ENCODE peak calls at places on chromosomes 1 and 21, in six cellular contexts. Z is retinal pigment epithelial cell, T is natural killer cell, X is foreskin fibroblast, I is glutamatergic neuron, C is left lung. L is an unnamed sample.

GRCh38 chr1:119080586-119080985 is 59.9 kb downstream of the WARS2 start:
- DNase-seq in Z (peak), T (no peak), I (no peak), X (peak), C (peak), L (no peak)

GRCh38 chr1:235131961-235132360 is 3.3 kb upstream of the TOMM20 start:
- DNase-seq in I (no peak), T (no peak), Z (no peak), C (no peak), X (no peak), L (no peak)

GRCh38 chr1:231776006-231776707 is 149.6 kb downstream of the DISC1 start:
- DNase-seq in Z (peak), C (no peak), I (peak), T (no peak), X (peak), L (no peak)

GRCh38 chr1:178254433-178254832 is 160.5 kb downstream of the RASAL2 start:
- DNase-seq in I (no peak), C (no peak), Z (no peak), X (no peak), T (no peak), L (no peak)

GRCh38 chr1:40711465-40712404 is 20.2 kb downstream of the NFYC start:
- DNase-seq in T (no peak), C (no peak), Z (no peak), X (peak), I (no peak), L (no peak)

GRCh38 chr1:156392427-156392826 is 23.4 kb downstream of the RHBG start:
- DNase-seq in X (no peak), Z (peak), I (no peak), T (no peak), C (peak), L (no peak)

GRCh38 chr1:181425566-181425965 is 57.8 kb upstream of the CACNA1E start:
- DNase-seq in I (no peak), C (no peak), Z (no peak), T (no peak), X (no peak), L (no peak)

GRCh38 chr1:218299416-218299815 is 14.3 kb downstream of the RRP15 start:
- DNase-seq in C (no peak), I (no peak), Z (no peak), T (no peak), X (peak), L (no peak)

GRCh38 chr1:220895412-220895946 is 16.2 kb downstream of the HLX start:
- DNase-seq in T (no peak), C (no peak), I (peak), Z (no peak), X (no peak), L (no peak)

GRCh38 chr1:209860293-209860881 is 32.6 kb downstream of the UTP25 start:
- DNase-seq in Z (peak), T (peak), I (peak), C (peak), X (peak), L (peak)

GRCh38 chr1:81733465-81733864 is 67.3 kb upstream of the ADGRL2 start:
- DNase-seq in I (no peak), C (no peak), T (no peak), X (no peak), Z (no peak), L (no peak)

DNA sequence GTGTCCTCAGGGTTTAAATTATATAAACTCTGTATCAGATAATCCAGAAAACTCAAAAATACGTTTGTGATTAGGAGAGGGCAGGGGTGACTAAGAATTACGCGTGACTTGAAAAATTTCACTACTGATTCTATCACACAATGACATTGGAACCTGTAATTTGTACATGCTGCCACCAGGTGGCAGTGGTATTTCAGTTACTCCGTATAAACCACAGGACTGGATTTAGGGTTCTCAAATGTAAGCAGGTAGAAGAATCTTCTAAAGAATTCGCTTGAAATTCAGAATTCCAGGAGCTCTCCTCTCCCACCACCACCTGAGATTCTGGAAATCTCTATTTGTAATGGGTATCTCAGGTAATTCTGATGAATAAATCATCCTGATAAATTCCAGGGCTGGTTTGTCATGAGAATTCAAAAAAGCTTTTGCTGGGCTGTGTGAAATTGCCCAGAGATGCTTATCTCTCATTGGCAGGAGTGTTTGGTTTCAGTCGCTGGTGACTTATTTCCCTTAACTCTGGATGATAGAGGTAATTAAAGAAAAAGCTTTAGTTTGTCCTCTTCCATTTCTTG is 1.7 kb upstream of the KRTAP7-1 start:
- DNase-seq in T (no peak), X (peak), C (no peak), Z (no peak), I (peak), L (no peak)
- TF ChIP-seq CTCF in T (peak), X (peak), C (peak), Z (peak), I (peak), L (peak)

GRCh38 chr1:172686143-172686542 is 27.2 kb downstream of the FASLG start:
- DNase-seq in C (no peak), Z (no peak), I (no peak), X (no peak), T (no peak), L (no peak)
- TF ChIP-seq CTCF in C (no peak), Z (no peak), I (no peak), X (no peak), T (no peak), L (no peak)

DNA sequence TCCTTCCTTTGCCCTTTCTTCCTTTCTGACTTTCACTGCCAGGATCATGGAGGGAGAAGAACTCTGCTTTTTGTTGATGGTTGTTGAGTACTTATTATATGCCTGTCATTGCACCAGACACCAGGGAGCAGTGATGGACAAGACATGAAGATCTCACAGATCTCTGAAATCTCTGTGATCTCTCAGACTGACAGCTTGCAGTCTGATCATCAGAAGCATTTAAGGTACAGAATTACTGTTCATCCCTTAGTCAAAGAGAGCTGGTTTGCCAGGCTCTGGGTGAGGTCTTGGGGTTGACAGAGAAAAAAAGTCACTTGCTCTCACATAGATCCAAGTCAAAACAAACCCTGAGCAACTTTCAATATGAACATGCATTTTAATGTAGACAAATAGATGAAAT is 299.5 kb upstream of the FMN2 start:
- DNase-seq in I (no peak), C (no peak), T (no peak), X (no peak), Z (no peak), L (no peak)
- TF ChIP-seq CTCF in I (no peak), C (no peak), T (no peak), X (no peak), Z (no peak), L (no peak)

DNA sequence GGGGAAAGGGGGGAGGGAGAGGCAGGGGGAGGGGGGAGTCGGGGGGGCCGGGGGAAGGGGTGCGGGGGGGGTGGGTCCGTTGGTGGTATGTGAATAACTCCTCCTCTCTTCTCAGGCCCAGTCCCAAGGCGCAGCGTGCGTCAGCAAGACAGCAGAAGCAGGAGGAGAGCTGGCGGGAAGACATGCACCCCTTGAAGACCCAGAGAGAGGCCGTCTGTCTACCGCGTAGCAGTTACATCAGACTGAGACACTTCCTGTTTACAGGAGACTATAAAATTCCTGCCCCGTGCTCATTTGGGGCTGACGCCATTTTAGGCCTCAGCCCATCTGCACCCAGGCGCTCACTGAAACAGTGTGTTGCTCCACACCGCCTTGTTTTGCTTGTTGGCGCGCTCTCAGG is 55.3 kb downstream of the SETD4 start:
- DNase-seq in X (peak), T (no peak), C (no peak), Z (no peak), I (no peak), L (no peak)
- TF ChIP-seq CTCF in X (no peak), T (no peak), C (no peak), Z (no peak), I (no peak), L (no peak)

DNA sequence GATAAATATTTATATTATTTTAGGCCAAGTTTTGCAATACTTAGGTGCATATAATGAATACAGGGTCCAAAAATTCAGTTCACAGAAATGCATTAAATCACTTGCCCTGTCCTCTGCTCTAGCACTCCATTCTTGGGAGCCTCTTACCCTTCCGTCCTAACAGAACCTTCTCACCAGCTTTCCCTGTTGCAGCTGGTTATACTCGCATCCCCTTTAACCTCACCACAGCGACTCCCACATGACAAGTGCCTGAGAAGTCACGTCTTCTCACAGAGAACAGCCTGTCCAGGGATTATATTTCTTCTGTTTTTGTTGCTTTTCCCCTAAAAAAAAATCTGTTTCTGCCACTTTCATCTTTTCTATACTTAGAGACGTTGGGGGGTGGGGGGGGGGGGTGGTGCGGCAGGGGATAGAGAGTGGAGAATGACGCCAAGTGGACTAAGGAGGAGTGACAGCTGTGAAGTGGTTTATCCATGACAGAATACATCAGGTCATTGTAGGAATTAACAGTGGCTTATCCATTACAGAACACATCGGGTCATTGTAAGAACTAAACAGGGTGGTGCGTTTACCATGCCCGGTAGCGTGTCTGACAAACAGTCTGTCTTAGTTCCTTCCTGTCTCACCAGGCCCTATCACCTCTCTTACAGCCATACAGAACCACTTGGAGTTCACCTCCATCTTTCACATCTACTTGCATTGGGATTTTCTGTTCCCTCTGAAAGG is 117.6 kb downstream of the UBE2U start:
- DNase-seq in C (no peak), X (no peak), Z (no peak), I (no peak), T (no peak), L (no peak)
- TF ChIP-seq CTCF in C (no peak), X (no peak), Z (no peak), I (no peak), T (no peak), L (no peak)

DNA sequence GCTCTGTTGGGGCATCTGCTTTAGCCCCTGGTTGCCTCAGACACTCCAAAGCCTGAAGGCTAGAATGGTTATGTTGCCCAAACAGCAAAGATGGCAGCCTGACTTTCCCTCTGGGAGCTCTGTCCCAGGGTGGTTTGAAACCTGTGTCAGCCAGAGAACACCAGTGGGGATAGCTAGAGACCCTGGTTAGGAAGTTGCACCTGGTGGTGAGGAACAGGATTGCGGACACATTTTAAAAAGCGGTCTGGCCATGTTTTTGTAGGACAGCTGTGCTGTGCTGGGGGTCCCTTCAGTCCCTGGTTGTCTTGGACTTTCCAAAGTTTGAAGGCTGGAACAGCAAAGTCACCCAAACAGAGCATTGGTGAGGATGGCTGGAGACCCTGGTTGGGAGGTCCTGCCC is 87.8 kb downstream of the DNM3 start:
- DNase-seq in T (no peak), X (no peak), C (no peak), Z (no peak), I (no peak), L (no peak)
- TF ChIP-seq CTCF in T (no peak), X (no peak), C (no peak), Z (peak), I (peak), L (peak)

GRCh38 chr1:9761855-9762254 is 61.9 kb downstream of the CLSTN1 start:
- DNase-seq in I (no peak), Z (no peak), C (no peak), T (no peak), X (no peak), L (no peak)

GRCh38 chr1:9760824-9761223 is 62.9 kb downstream of the CLSTN1 start:
- DNase-seq in C (no peak), T (no peak), X (no peak), I (no peak), Z (no peak), L (no peak)

GRCh38 chr1:9755441-9755995 is 68.2 kb downstream of the CLSTN1 start:
- DNase-seq in Z (no peak), X (no peak), T (no peak), C (no peak), I (no peak), L (no peak)

GRCh38 chr1:9759939-9760338 is 63.8 kb downstream of the CLSTN1 start:
- DNase-seq in I (no peak), T (no peak), X (no peak), Z (no peak), C (no peak), L (no peak)

GRCh38 chr1:9758559-9759121 is 65.1 kb downstream of the CLSTN1 start:
- DNase-seq in Z (no peak), I (no peak), T (no peak), C (no peak), X (no peak), L (no peak)
- TF ChIP-seq CTCF in Z (no peak), I (no peak), T (no peak), C (no peak), X (no peak), L (no peak)

GRCh38 chr1:108560143-108560429 is 186 bp downstream of the EEIG2 start:
- DNase-seq in Z (no peak), I (no peak), C (no peak), X (no peak), T (no peak), L (no peak)

GRCh38 chr1:108560430-108561144 is 687 bp downstream of the EEIG2 start:
- DNase-seq in X (peak), I (peak), C (peak), Z (no peak), T (peak), L (peak)

GRCh38 chr1:108559215-108560142 is at the start of gene EEIG2:
- DNase-seq in X (peak), T (peak), C (peak), Z (no peak), I (peak), L (peak)

GRCh38 chr1:108561731-108562326 is 1.9 kb downstream of the EEIG2 start:
- DNase-seq in I (peak), T (peak), C (peak), Z (no peak), X (peak), L (peak)

DNA sequence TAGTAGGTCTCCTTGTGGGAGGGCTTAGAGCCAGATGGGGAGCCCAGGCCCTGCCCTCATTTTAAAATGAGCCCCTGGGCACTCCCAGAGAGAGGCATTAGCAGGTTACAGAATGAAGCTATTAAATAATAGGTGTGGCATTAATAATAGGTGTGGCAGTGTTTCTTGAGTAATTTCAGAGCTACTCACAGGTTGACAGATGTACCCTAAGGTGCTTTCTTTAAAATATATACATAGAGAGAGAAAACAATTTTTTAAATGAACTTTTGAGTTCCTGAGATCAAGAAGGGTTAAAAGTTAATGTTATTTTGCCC is 1.2 kb downstream of the EEIG2 start:
- DNase-seq in X (no peak), I (no peak), C (no peak), Z (no peak), T (no peak), L (no peak)
- TF ChIP-seq CTCF in X (no peak), I (no peak), C (no peak), Z (no peak), T (no peak), L (no peak)

GRCh38 chr1:78839704-78840277 is 166.7 kb downstream of the ADGRL4 start:
- DNase-seq in T (no peak), Z (no peak), C (no peak), X (peak), I (no peak), L (no peak)
- TF ChIP-seq CTCF in T (peak), Z (peak), C (peak), X (peak), I (peak), L (peak)

DNA sequence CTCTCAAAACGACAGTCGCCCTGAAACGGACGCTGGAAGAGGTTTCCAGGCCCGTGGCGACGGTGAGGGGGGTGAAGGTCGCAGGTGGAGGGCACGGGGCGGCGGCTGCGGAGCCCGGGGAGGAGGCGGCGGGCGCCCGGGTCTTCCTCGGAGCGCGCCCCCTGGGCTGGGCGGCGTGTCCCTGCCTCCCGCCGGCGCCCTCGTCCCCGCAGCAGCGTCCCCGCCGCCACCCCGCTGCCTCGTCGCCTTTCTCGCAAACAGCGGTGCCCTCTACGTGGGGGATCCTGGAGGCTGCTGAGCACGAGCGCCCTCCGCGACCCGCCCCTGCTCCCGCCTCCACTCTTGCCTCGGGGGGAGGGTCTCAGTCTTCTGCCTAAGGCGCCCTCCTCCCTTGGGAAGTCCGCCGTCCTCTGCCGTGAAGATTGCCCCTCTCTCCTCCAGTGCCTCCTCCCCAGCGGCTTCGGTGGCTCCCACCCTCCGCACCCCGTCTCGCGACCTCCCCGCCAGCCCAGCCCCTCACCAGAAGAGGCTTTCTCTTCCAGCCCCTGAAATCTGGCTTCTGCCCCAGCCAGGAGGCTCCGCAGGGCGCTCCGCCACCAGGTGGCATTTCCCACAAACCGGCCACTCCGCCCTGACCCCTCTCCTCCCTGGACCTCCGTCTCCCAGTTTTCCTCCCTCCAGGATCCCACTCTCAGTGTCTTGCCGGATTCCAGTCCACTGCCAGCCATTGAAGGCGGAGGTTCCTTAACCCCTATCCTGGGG is 227.4 kb downstream of the SDCCAG8 start:
- DNase-seq in T (no peak), I (peak), Z (no peak), X (no peak), C (no peak), L (no peak)
- TF ChIP-seq CTCF in T (no peak), I (no peak), Z (peak), X (no peak), C (no peak), L (peak)